ENCODE peak calls at places on chromosomes 6 and 20, in ten cellular contexts. P is spleen, O is K562, J is SK-N-SH, S is HCT116, Y is breast epithelium, Z is sigmoid colon, C is transverse colon, M is GM23338, A is suprapubic skin. W is an unnamed sample.

GRCh38 chr6:144588674-144589325 is 303.7 kb downstream of the UTRN start:
- DNase-seq in P (no peak), O (no peak), J (no peak), S (no peak), Y (no peak), Z (no peak), C (no peak), M (no peak), A (no peak), W (no peak)

GRCh38 chr6:160081398-160081797 is 40.2 kb upstream of the SLC22A1 start:
- DNase-seq in P (peak), O (no peak), J (no peak), S (no peak), Y (no peak), Z (no peak), C (no peak), M (peak), A (no peak), W (no peak)

GRCh38 chr6:119542037-119542436 is 192.5 kb upstream of the MAN1A1 start:
- DNase-seq in P (no peak), O (peak), J (no peak), S (no peak), Y (no peak), Z (no peak), C (no peak), M (no peak), A (no peak), W (no peak)

GRCh38 chr6:5191222-5191621 is 69.5 kb downstream of the LYRM4 start:
- DNase-seq in P (no peak), O (no peak), J (no peak), S (no peak), Y (no peak), Z (no peak), C (no peak), M (no peak), A (no peak), W (no peak)

GRCh38 chr6:133590814-133591213 is 298.1 kb upstream of the TCF21 start:
- DNase-seq in P (no peak), O (no peak), J (no peak), S (no peak), Y (no peak), Z (no peak), C (no peak), M (no peak), A (no peak), W (no peak)

GRCh38 chr6:106637051-106637717 is 7.8 kb downstream of the QRSL1 start:
- DNase-seq in P (no peak), O (no peak), J (no peak), S (no peak), Y (no peak), Z (no peak), C (no peak), M (no peak), A (no peak), W (no peak)

GRCh38 chr6:37029249-37029959 is 23.9 kb downstream of the FGD2 start:
- DNase-seq in P (peak), O (peak), J (peak), S (peak), Y (peak), Z (peak), C (peak), M (peak), A (peak), W (no peak)

GRCh38 chr20:48358176-48358575 is 469.6 kb downstream of the PREX1 start:
- DNase-seq in P (no peak), O (no peak), J (no peak), S (no peak), Y (no peak), Z (no peak), C (no peak), M (no peak), A (no peak), W (no peak)

DNA sequence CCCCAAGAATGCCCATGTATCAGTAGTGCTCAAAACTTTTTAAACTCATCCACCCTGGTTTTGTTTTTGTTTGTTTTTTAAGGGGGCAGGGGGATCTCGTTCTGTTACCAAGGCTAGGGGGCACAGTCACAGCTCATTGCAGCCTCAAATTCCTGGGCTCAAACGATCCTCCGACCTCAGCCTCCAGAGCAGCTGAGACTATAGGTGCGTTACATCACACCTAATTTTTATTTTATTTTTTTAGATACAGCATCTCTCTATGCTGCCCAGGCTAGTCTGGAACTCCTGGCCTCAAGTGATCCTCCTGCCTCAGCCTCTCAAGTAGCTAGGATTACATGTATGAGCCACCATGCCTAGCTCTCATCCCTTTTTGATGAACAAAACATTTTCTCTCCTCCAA is 11.2 kb downstream of the PHIP start:
- DNase-seq in P (no peak), O (no peak), J (no peak), S (no peak), Y (no peak), Z (no peak), C (no peak), M (peak), A (no peak), W (no peak)
- TF ChIP-seq POLR2AphosphoS5 in P (no peak), O (no peak), J (no peak), S (no peak), Y (no peak), Z (no peak), C (no peak), M (no peak), A (no peak), W (no peak)

GRCh38 chr20:47330933-47331708 is 25.4 kb downstream of the ZMYND8 start:
- DNase-seq in P (no peak), O (peak), J (no peak), S (peak), Y (no peak), Z (no peak), C (peak), M (no peak), A (no peak), W (no peak)
- TF ChIP-seq POLR2AphosphoS5 in P (no peak), O (peak), J (peak), S (peak), Y (no peak), Z (no peak), C (peak), M (no peak), A (no peak), W (no peak)

GRCh38 chr6:151324079-151324825 is 67.1 kb downstream of the ZBTB2 start:
- DNase-seq in P (peak), O (peak), J (peak), S (peak), Y (peak), Z (peak), C (peak), M (peak), A (peak), W (peak)

GRCh38 chr6:151322570-151322969 is 68.8 kb downstream of the ZBTB2 start:
- DNase-seq in P (no peak), O (peak), J (no peak), S (no peak), Y (no peak), Z (no peak), C (no peak), M (no peak), A (no peak), W (no peak)

GRCh38 chr6:151321438-151321837 is 69.9 kb downstream of the ZBTB2 start:
- DNase-seq in P (no peak), O (no peak), J (no peak), S (no peak), Y (no peak), Z (no peak), C (no peak), M (no peak), A (no peak), W (no peak)

GRCh38 chr6:151327079-151327478 is 64.3 kb downstream of the ZBTB2 start:
- DNase-seq in P (no peak), O (no peak), J (no peak), S (no peak), Y (no peak), Z (no peak), C (no peak), M (no peak), A (no peak), W (no peak)

GRCh38 chr6:151325075-151326050 is 66.0 kb downstream of the ZBTB2 start:
- DNase-seq in P (peak), O (no peak), J (peak), S (peak), Y (no peak), Z (peak), C (peak), M (peak), A (peak), W (peak)
- TF ChIP-seq POLR2AphosphoS5 in P (peak), O (no peak), J (no peak), S (peak), Y (no peak), Z (peak), C (peak), M (no peak), A (no peak), W (peak)

DNA sequence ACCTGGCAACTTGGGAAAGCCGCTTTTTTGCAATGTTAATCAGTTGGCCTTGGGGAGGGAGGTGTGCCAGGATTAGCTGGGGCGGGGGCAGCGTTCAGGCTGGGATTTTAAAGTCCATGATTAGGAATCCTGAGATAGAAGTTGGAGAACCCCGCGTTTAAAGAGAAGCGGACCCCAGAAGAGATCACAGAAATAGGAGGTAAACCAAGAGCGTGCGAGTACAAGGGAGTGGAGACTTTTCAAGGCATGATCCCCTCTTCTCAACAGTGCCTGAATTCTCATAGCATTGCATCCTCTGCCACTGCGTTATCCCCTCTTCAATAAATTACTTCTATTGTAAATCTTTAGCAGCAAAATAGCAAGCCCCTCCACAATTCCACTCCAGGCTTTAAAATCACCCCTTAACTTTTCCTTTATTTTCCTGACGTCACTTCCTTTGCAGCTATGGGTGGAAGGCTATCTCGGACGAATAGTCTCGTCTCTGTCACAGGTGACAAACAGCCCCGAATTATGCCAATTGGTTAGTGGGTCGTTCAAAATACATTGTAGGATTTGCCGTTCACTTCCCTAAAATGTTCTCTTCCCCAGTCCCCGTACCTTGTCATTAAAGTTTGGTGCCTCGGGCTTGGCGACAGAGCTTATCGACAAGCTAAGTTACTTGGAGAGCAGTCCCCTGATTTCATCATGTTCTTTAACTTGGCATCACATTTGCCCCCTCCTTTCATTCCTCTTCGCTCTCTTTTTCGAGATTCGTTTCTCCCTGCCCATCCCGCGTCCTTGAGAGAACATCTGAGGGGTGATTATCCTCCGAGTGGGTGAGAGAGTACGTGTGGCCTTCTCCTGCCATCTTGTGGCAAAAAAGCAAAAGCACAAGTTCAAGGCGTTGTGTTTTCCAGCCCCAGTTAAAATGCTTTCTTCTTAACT is 17.1 kb downstream of the OR2B2 start:
- DNase-seq in P (no peak), O (peak), J (peak), S (peak), Y (peak), Z (peak), C (peak), M (peak), A (peak), W (peak)
- TF ChIP-seq POLR2AphosphoS5 in P (peak), O (peak), J (peak), S (peak), Y (no peak), Z (peak), C (peak), M (no peak), A (no peak), W (peak)

GRCh38 chr6:44044940-44045671 is 82.1 kb downstream of the MRPL14 start:
- DNase-seq in P (no peak), O (no peak), J (no peak), S (no peak), Y (no peak), Z (no peak), C (no peak), M (no peak), A (no peak), W (no peak)

GRCh38 chr6:44044154-44044539 is 83.1 kb downstream of the MRPL14 start:
- DNase-seq in P (peak), O (peak), J (no peak), S (no peak), Y (no peak), Z (no peak), C (no peak), M (no peak), A (no peak), W (no peak)

GRCh38 chr6:44043036-44043478 is 84.2 kb downstream of the MRPL14 start:
- DNase-seq in P (no peak), O (no peak), J (no peak), S (no peak), Y (no peak), Z (peak), C (no peak), M (no peak), A (peak), W (no peak)

GRCh38 chr6:44042261-44043035 is 84.8 kb downstream of the MRPL14 start:
- DNase-seq in P (peak), O (peak), J (no peak), S (no peak), Y (no peak), Z (peak), C (no peak), M (no peak), A (peak), W (no peak)

DNA sequence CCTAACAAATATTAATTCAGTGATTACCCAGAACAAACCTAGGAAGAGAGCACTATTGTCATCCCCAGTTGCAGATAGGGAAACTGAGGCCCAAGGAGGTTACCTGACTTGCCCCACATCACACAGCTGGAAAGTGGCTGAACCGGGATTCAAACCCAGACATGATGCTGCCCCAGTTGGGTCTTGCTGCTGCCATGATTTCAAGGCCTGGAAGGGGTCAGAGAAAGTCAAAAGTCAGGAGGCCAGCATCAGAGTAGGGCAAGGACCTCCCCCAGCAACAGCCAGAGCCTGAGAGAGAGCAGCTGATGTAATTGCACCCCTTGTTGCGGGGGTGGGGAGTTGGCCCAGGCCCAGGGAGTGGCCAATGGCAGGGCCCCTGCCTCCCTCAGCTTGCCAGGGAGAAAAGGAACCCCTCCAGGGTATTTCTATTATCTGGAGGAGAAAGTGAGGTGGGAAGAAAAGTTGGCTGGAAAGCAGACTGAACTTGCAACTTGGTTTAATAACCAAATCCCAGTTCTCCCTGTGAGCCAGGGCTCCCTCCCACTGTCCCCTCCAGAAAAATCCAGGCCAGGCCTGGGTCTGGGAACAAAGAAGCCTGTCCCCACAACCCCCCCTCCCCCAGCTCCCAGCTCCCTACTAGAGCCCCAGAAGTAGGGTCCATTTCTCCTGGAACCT is 83.6 kb downstream of the MRPL14 start:
- DNase-seq in P (peak), O (peak), J (peak), S (no peak), Y (no peak), Z (no peak), C (no peak), M (peak), A (no peak), W (no peak)
- TF ChIP-seq POLR2AphosphoS5 in P (no peak), O (no peak), J (no peak), S (no peak), Y (no peak), Z (no peak), C (no peak), M (no peak), A (no peak), W (no peak)

W was measured in prostate gland.